ENCODE peak calls at places on chromosomes 5 and 9, in four cellular contexts. M, B, R and S are unnamed samples.

GRCh38 chr9:70113403-70114022 is 69.9 kb downstream of the MAMDC2 start:
- DNase-seq in B (no peak), M (peak), R (peak), S (no peak)

GRCh38 chr5:71460693-71461092 is 5.2 kb downstream of the BDP1 start:
- DNase-seq in M (no peak), R (no peak), B (no peak), S (no peak)

GRCh38 chr5:35804201-35804653 is 52.5 kb upstream of the IL7R start:
- DNase-seq in R (no peak), B (no peak), M (no peak), S (no peak)

GRCh38 chr5:170219615-170220014 is 13.2 kb upstream of the C5orf58 start:
- DNase-seq in M (peak), R (no peak), B (no peak), S (no peak)

GRCh38 chr9:122116040-122116439 is 22.9 kb upstream of the TTLL11 start:
- DNase-seq in R (no peak), B (no peak), M (no peak), S (no peak)

GRCh38 chr5:179731791-179732411 is 721 bp upstream of the MAML1 start:
- DNase-seq in M (peak), B (peak), R (no peak), S (peak)

GRCh38 chr5:173642895-173643481 is 26.5 kb upstream of the BOD1 start:
- DNase-seq in M (no peak), B (no peak), R (no peak), S (no peak)

GRCh38 chr9:36592801-36593583 is 20.3 kb downstream of the MELK start:
- DNase-seq in M (peak), R (no peak), B (no peak), S (no peak)

GRCh38 chr5:133222521-133222920 is 170.7 kb downstream of the HSPA4 start:
- DNase-seq in R (no peak), M (no peak), B (no peak), S (no peak)

GRCh38 chr5:1718669-1719068 is 81.0 kb downstream of the MRPL36 start:
- DNase-seq in B (no peak), R (no peak), M (no peak), S (no peak)

GRCh38 chr9:137892424-137893191 is 15.0 kb downstream of the CACNA1B start:
- DNase-seq in R (no peak), B (no peak), M (no peak), S (no peak)

GRCh38 chr9:125522328-125522725 is 184.7 kb downstream of the MAPKAP1 start:
- DNase-seq in M (peak), R (no peak), B (no peak), S (no peak)

GRCh38 chr9:88816141-88816540 is 175.1 kb upstream of the S1PR3 start:
- DNase-seq in R (no peak), M (no peak), B (no peak), S (no peak)

GRCh38 chr5:158640581-158640980 is 459.1 kb downstream of the EBF1 start:
- DNase-seq in M (peak), B (no peak), R (no peak), S (no peak)

GRCh38 chr5:157709346-157709745 is 21.9 kb upstream of the THG1L start:
- DNase-seq in M (no peak), R (no peak), B (no peak), S (no peak)

GRCh38 chr5:148482697-148483462 is 99.1 kb downstream of the FBXO38 start:
- DNase-seq in B (peak), R (peak), M (peak), S (peak)

GRCh38 chr5:33772276-33772990 is 119.4 kb downstream of the ADAMTS12 start:
- DNase-seq in M (peak), R (peak), B (no peak), S (no peak)

GRCh38 chr5:17340816-17341215 is 123.4 kb downstream of the BASP1 start:
- DNase-seq in M (peak), R (no peak), B (no peak), S (no peak)

GRCh38 chr5:113053614-113054013 is 77.0 kb downstream of the DCP2 start:
- DNase-seq in M (peak), B (no peak), R (no peak), S (no peak)

GRCh38 chr9:98344581-98344980 is 89.1 kb upstream of the TBC1D2 start:
- DNase-seq in B (no peak), R (no peak), M (no peak), S (no peak)

GRCh38 chr5:43245724-43246385 is 53.8 kb downstream of the NIM1K start:
- DNase-seq in B (peak), R (no peak), M (no peak), S (no peak)

GRCh38 chr9:136518623-136519022 is 27.2 kb downstream of the NOTCH1 start:
- DNase-seq in B (no peak), M (no peak), R (no peak), S (no peak)

GRCh38 chr9:19174127-19174921 is 47.0 kb upstream of the PLIN2 start:
- DNase-seq in M (peak), B (peak), R (peak), S (peak)

DNA sequence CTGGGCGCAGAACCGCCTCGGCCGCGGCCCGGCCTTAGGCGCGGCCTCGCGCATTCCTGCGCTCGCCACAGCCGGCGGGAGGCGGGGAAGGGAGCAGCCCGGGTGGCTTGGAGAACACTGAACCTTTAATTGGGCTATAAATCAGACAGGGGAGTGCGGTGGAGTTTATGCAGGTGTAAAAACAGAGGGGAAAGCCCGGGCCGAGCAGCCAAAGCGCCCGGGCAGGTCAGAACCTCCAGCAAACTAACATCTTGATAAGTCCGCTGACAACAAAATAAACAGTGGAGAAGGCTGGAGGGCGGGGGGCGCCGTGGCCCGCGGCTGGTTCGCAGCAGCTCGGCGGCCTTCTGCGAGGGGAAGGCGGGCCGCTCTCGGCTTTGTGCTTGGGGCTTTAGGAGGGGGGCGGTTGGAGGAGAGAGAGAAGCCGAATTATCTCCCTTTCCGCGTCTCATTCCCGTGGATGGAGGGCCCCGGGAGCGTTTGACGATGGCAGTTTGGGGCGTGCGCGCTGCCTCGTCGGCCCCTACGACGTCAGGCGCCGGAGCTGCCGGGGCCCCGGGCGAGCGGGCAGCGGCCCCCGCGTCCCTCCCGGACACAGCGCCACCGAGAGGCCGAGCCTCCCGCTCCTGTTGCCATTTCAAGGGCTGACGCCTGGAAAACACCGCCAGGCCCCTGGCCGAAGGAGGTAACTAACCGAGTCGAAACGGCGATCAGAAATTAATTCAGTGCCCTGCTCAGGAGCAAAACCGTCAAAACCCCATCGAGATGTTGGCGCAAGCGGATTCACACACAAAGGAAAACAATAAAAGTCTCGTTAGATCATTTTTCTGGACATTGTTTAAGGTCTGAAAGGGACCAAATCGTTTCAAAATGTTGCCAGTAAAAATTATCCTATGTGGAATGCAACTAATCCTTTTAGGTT is 11.2 kb downstream of the FOXD1 start:
- DNase-seq in B (no peak), R (peak), M (peak), S (no peak)
- TF ChIP-seq CTCF in B (no peak), R (peak), M (peak), S (no peak)

DNA sequence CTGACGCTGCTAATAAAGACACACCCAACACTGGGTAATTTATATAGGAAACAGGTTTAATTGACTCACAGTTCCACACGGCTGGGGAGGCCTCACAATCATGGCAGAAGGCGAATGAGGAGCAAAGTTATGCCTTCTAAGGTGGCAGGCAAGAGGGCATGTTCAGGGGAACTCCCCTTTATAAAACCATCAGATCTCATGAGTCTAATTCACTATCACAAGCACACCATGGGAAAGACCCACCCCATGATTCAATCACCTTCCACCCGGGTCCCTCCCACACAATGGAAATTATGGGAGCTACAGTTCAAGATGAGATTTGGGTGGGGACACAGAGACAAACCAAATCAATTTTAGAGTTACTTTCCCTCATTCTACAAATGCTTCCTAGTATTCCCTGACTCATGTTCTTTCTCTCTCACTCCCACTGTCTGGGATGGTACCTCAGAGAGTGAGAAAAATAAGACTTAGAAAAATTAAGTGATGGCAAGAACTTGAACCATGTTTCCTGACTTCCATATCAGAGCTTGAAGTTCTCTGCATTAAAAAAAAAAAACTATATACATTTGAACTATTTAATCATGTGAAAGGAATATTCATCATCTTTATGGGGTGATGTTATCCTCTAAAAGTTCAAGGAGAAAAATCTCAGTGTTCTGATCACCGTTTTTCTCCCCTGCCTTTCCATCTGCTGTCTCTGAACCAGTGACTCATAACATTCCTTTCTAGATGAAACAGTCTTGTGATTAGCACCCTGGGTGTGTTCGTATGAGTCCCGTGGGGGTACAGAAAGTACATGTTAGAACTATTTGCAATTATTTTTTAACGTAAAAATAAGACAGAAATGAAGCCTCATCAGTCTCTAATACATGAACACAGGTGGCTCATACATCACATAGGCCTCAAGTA is 282.9 kb downstream of the SLF1 start:
- DNase-seq in B (peak), R (no peak), M (peak), S (peak)
- H3K4me3 ChIP-seq in B (no peak), R (no peak), M (no peak), S (no peak)

DNA sequence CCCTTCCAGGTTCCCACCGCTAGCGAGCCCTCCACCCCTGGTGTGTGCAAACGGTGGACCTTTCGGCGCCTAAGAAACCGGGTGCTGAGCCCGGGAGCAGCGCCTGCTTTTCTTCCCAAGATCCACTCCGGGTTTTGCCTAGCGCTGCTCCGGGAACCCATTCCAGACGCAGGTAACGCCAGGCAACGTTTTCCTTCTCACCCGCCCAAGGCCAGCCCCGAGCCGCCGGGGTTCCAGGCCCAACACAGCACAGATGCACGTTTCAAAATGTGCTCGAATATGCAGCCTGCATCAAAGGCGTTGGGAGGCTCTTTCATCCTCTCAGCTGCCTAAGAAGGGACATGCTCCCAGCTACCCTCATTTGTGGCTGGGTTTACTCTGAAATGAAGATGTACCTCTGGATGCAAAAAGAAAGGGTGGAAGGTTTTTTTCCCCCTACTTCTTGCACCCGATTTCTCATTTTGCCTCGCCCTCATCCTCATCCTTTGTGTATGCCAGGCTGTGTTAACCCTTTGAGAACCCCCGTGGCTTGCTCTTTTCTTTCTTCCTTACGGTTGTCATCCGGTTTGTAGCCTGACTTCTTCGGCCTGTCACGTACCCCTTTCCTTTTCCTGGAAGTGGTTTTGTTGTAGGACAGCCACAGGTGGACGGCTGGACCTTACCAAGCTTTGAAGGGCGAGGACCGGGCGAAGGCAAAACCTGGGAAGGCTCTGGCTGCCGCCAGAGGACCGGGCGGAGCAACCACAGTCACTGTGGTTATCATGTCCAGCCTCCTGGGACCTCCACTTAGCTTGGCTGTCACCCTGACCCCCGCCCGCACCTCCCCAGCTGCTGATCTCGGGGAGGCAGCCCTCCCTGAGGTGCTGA is 227.0 kb downstream of the SMARCA2 start:
- DNase-seq in R (peak), M (peak), B (peak), S (peak)
- TF ChIP-seq CTCF in R (no peak), M (no peak), B (no peak), S (no peak)

GRCh38 chr5:135544666-135545045 is 8.9 kb upstream of the NEUROG1 start:
- DNase-seq in M (no peak), R (no peak), B (no peak), S (no peak)

GRCh38 chr5:135545115-135545514 is 9.4 kb upstream of the NEUROG1 start:
- DNase-seq in B (no peak), R (no peak), M (no peak), S (no peak)

GRCh38 chr5:135541969-135542502 is 6.3 kb upstream of the NEUROG1 start:
- DNase-seq in B (no peak), M (no peak), R (no peak), S (no peak)

GRCh38 chr5:135546014-135546413 is 10.2 kb upstream of the NEUROG1 start:
- DNase-seq in M (no peak), R (no peak), B (no peak), S (no peak)

DNA sequence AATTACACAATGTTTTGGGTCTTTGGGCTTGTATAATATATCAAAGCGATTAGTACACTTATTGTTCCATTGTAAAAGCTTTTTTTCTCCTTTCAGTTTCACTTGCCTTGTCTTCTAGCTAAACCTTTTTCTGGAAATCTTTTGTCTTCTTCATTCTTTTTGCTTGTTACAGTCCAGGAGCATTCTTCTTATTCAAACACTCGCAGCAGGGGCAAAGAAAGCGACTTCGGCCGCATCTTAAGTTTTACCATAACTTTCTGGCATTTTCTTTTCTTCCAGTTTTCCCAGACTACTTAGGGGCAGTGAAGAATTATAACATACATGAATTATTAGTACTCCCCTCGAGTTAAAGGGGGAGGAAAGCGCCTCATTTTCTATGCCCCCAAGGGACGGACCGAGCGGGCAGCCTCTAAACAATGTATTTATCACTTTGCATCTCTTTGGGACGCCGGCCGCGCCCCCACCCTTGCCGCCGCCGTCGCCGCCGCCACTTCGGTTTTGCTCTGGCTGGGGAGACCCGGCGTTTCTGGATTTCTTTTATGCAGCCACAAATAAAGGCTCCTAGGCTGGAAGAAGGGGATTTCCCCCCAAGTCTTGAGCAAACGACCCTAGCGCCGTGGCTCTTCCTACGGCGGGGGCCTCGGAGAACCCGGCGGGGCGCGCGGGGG is 7.5 kb upstream of the NEUROG1 start:
- DNase-seq in R (no peak), M (peak), B (no peak), S (no peak)
- H3K4me3 ChIP-seq in R (peak), M (peak), B (no peak), S (peak)

DNA sequence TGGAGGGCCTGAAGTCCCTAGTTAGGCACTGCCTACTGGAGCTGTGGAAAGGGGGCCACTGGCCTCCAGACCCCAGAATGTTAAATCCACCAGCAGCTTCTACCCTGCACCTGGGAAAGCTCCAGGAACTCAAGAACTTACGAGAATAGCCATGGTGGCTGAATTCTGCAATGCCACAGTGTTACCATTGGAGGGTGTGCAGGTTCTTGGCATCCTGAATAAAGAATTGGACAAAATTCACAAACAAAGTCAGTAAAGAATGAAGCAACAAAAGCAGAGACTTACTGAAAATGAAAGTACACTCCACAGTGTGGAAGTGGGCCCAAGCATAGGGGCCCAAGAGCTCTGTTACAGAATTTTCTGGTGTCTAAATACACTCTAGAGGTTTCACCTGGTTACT is 107.0 kb downstream of the PRDM9 start:
- DNase-seq in M (no peak), R (no peak), B (no peak), S (no peak)
- TF ChIP-seq CTCF in M (no peak), R (no peak), B (no peak), S (no peak)

DNA sequence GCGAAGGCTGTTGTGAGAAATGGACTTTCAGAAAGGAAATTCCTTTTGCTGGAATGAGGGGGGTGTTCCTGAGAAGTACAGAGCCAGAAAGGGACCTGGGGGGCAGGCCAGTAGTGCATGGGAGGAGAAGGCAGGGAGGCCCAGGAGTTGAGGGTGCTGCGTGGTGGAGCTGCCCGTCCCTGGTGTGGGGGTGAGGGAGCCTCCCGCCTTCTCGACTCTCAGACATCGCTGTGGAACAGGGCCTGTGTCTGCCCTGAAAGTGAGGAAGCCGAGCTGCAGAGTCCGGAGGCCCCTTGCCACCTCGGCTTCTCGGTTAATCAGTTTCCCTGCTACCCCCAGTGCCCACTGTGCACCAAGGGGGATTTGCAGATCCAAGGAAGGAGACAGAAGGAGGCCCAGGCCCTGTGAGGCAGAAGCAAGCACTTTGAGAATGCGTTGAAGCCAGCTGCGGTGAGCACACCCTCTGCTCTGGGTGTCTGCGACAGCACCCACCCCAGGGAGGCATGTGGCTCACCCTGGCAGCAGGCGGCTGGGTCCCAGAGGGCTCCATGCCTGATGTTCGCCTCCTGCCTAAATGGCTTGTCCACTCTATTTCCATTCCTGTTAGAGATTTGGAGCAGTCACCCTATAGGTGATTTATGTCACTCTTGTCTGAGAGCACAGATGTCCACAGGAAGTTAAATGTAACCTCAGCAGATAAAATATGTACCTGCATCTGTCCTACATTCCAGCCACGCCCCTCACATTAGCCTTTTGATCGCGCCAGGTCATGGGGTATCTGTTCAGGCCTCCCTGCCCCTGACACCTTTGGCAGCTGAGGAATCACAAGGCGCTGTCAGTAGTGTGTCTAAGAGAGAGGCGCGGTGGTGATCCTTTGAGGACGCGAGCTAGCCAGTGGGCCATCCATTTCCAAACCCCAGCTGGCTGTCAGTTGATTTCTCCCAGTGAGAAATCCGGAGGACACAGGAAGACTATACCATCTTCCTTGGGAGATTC is 28.3 kb downstream of the PTGES2 start:
- DNase-seq in B (no peak), R (no peak), M (peak), S (no peak)
- H3K4me3 ChIP-seq in B (no peak), R (peak), M (peak), S (no peak)

DNA sequence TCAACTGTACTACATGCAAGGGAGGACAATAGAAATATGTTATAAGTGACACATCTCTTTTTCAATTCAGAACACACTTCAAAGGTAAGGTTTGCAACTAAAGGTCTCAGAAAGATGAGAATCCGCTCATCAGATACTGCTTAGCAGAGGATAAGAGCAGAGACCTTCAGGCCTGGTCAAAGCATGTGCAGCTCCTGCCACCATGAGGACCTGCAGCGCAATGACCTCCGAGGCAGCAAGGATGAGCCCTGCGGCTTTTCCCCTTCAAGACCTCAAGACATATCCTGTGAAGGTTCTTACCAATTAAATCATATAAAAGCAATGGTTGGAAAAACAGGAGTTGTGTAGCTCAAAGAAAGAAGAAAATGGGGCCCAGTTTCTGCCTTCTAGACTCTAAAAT is 135.8 kb downstream of the TRIM36 start:
- DNase-seq in B (peak), M (no peak), R (peak), S (no peak)
- TF ChIP-seq CTCF in B (peak), M (no peak), R (no peak), S (peak)